ENCODE peak calls at places on chromosomes 6 and 20, in five cellular contexts. F is IMR-90, N is neuronal stem cell, Q is H1, B is mesenchymal stem cell. V is an unnamed sample.

GRCh38 chr20:53074811-53075314 is 102.7 kb downstream of the TSHZ2 start:
- DNase-seq in Q (no peak), N (no peak), F (no peak), B (peak; percentile 17), V (no peak)

GRCh38 chr6:108653864-108654402 is 93.2 kb downstream of the FOXO3 start:
- DNase-seq in B (no peak), Q (no peak), N (no peak), F (peak; percentile 37), V (no peak)

GRCh38 chr6:165218816-165219215 is 90.6 kb downstream of the C6orf118 start:
- DNase-seq in F (no peak), Q (no peak), B (no peak), N (no peak), V (no peak)

GRCh38 chr6:137371634-137372016 is 122.6 kb downstream of the OLIG3 start:
- DNase-seq in N (no peak), F (no peak), B (no peak), Q (no peak), V (no peak)

GRCh38 chr20:9256359-9256758 is 187.5 kb downstream of the PLCB4 start:
- DNase-seq in N (no peak), F (no peak), Q (no peak), B (no peak), V (no peak)

GRCh38 chr6:89411269-89412070 is 603 bp downstream of the RRAGD start:
- DNase-seq in B (peak; percentile 33), N (no peak), F (no peak), Q (peak; percentile 78), V (peak; percentile 67)

GRCh38 chr6:107493158-107494057 is 3.5 kb downstream of the SOBP start:
- DNase-seq in F (peak; percentile 67), N (peak; percentile 48), Q (no peak), B (peak; percentile 83), V (no peak)

GRCh38 chr6:85096976-85097375 is 332.6 kb upstream of the TBX18 start:
- DNase-seq in F (no peak), B (no peak), Q (no peak), N (no peak), V (no peak)

GRCh38 chr6:157585274-157586087 is 204.5 kb downstream of the ZDHHC14 start:
- DNase-seq in F (no peak), N (no peak), Q (no peak), B (no peak), V (no peak)

GRCh38 chr20:31260326-31260932 is 3.0 kb downstream of the DEFB115 start:
- DNase-seq in B (no peak), Q (no peak), F (no peak), N (no peak), V (no peak)

GRCh38 chr6:33430334-33430733 is 10.5 kb downstream of the SYNGAP1 start:
- DNase-seq in Q (no peak), N (no peak), B (peak; percentile 59), F (no peak), V (no peak)

GRCh38 chr6:40672118-40672517 is 85.0 kb upstream of the LRFN2 start:
- DNase-seq in B (no peak), Q (no peak), F (no peak), N (no peak), V (no peak)

GRCh38 chr20:41078329-41078728 is 49.7 kb downstream of the TOP1 start:
- DNase-seq in Q (no peak), F (peak; percentile 53), B (peak; percentile 70), N (no peak), V (no peak)

GRCh38 chr6:130381459-130382380 is 15.9 kb downstream of the TMEM200A start:
- DNase-seq in Q (no peak), F (no peak), N (no peak), B (no peak), V (no peak)

GRCh38 chr6:40810176-40810575 is 223.0 kb upstream of the LRFN2 start:
- DNase-seq in Q (no peak), B (no peak), N (no peak), F (no peak), V (no peak)

GRCh38 chr6:50902260-50902659 is 83.6 kb downstream of the TFAP2B start:
- DNase-seq in B (no peak), F (no peak), Q (no peak), N (no peak), V (no peak)

GRCh38 chr20:48682529-48683385 is 145.0 kb downstream of the PREX1 start:
- DNase-seq in Q (peak; percentile 64), N (peak; percentile 48), F (peak; percentile 92), B (peak; percentile 84), V (peak; percentile 76)

GRCh38 chr6:128414943-128415342 is 105.5 kb downstream of the PTPRK start:
- DNase-seq in F (no peak), Q (no peak), N (no peak), B (no peak), V (no peak)

GRCh38 chr6:168255283-168255881 is 64.2 kb downstream of the DACT2 start:
- DNase-seq in N (no peak), B (no peak), Q (no peak), F (no peak), V (no peak)

GRCh38 chr6:88914885-88915598 is 48.4 kb downstream of the RNGTT start:
- DNase-seq in N (no peak), Q (no peak), B (no peak), F (no peak), V (no peak)

GRCh38 chr20:438581-439469 is 23.5 kb downstream of the TBC1D20 start:
- DNase-seq in B (no peak), N (no peak), F (no peak), Q (no peak), V (no peak)

GRCh38 chr20:48773837-48774418 is 53.9 kb downstream of the PREX1 start:
- DNase-seq in B (peak; percentile 11), F (no peak), Q (no peak), N (no peak), V (no peak)

GRCh38 chr20:62625516-62625915 is 16.8 kb upstream of the SLCO4A1 start:
- DNase-seq in F (no peak), Q (no peak), B (no peak), N (no peak), V (no peak)

GRCh38 chr20:62623488-62624324 is 18.6 kb upstream of the SLCO4A1 start:
- DNase-seq in Q (peak; percentile 85), F (peak; percentile 68), N (peak; percentile 60), B (peak; percentile 95), V (peak; percentile 93)

GRCh38 chr20:62624325-62624690 is 18.0 kb upstream of the SLCO4A1 start:
- DNase-seq in B (no peak), F (no peak), Q (no peak), N (no peak), V (no peak)

GRCh38 chr20:62625921-62626547 is 16.3 kb upstream of the SLCO4A1 start:
- DNase-seq in B (no peak), Q (no peak), F (no peak), N (no peak), V (no peak)

DNA sequence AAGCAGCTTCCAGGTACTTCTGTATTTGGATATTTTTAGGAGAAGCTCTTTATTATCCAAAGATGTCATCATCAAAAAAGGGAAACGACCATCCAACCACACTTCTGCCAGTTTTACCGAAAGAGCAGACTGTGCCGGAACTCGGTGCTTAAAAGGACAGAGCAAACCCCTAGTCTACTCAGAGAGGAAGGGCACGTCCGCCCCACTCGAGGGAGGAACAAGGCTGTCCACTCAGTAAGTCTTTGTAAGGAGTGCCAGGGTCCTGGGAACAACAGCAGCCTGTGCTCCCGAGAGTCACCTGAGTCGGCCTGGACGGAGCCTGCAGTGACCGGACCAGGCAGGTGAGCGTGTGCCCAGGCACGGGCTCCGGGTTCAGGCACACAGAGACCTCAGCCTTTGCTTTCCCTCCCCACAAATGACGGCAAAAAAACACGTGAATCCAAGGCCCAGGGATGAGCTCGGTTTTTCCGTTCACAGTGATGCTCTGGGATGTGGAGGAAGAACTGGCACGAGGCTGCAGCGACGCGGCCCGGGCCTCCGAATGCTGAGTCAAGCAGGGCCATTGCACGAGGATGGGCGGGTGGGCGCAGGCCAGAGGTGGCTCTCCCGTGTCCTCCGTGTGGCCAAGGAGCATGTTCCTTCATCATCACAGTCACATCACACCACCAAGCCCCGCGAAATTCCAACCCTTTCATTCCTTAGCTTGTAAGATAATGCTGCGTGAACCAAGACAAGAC is 17.4 kb upstream of the SLCO4A1 start:
- DNase-seq in N (no peak), B (no peak), Q (no peak), F (no peak), V (no peak)
- H2BK120ac ChIP-seq in N (no peak overlapping the region), B (no peak overlapping the region), Q (no peak overlapping the region), F (no peak overlapping the region), V (no peak overlapping the region)

DNA sequence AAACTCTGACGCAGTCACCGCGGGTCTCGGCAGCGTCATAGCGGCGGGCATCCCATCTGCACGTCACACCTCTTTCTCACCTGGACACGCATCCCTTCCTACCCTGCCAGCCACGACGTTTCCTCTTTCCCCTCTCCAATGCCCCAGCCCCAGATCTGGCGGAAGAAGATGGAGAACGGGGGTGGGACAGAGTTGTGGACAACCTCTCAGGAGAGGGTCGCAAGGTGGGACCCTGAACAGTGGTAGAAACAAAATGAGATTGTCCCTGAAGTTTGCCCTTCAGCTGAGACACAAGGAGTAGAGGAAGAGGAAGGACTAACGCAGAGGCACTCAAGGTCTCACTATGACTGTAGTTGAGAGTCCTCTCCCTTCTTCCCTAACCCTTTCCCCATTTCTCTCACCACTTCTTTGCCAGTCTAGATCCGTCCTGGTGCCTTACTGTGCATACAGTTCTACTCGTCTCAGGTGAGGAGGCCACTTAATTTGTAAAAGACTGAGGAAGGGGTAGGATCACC is 562 bp downstream of the TRIM39 start:
- DNase-seq in Q (no peak), B (no peak), N (no peak), F (no peak), V (no peak)
- H3K14ac ChIP-seq in Q (no peak overlapping the region), B (no peak overlapping the region), N (no peak overlapping the region), F (peak overlapping the region; percentile 73), V (peak overlapping the region; percentile 0)

GRCh38 chr6:53961679-53962370 is 149.4 kb upstream of the MLIP start:
- DNase-seq in Q (no peak), B (peak; percentile 40), N (no peak), F (peak; percentile 19), V (peak; percentile 51)

GRCh38 chr6:53960311-53960710 is 150.9 kb upstream of the MLIP start:
- DNase-seq in Q (no peak), F (peak; percentile 82), B (peak; percentile 34), N (no peak), V (no peak)

GRCh38 chr6:53967415-53967814 is 143.8 kb upstream of the MLIP start:
- DNase-seq in N (no peak), Q (no peak), B (no peak), F (no peak), V (no peak)

GRCh38 chr6:53959717-53960116 is 151.5 kb upstream of the MLIP start:
- DNase-seq in Q (no peak), F (peak; percentile 64), B (peak; percentile 24), N (no peak), V (no peak)

GRCh38 chr6:53962631-53963030 is 148.6 kb upstream of the MLIP start:
- DNase-seq in Q (no peak), N (no peak), B (no peak), F (no peak), V (no peak)
- H2BK15ac ChIP-seq in Q (no peak overlapping the region), N (no peak overlapping the region), B (no peak overlapping the region), F (no peak overlapping the region), V (no peak overlapping the region)

DNA sequence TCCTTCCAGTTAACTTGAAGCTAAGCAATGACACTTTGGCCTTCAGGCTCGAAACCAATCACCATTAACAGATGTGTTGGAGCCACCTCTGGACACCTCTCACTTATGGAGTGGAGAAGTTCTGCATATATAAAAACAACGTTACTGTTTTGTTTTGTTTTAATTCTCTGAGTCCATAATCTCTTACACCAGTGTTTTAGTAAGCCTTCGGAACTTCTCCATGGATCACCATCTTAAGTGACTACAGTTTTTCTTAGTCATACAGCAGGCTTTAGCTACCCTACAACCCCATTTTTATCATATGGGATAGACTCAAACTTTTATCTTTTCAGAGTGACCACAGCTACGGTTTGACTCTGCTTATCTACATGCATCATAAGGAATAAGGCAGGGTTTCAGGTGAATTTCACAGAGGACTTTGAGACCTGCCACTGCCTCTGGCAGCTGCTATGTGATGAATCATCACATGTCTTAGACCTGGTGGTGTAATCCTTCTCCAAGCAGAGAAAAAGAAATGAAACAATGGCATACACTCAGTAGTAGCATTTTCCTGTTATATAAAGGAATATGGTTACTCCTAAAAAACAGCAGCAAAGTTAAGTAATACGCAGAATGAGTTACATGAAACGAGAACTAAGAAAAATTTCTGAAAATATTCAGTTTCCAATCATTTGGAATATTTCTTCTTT is 5.5 kb upstream of the HDDC2 start:
- DNase-seq in Q (no peak), B (no peak), N (no peak), F (peak; percentile 27), V (no peak)
- H2BK120ac ChIP-seq in Q (no peak overlapping the region), B (no peak overlapping the region), N (no peak overlapping the region), F (no peak overlapping the region), V (no peak overlapping the region)